ENCODE peak calls at places on chromosomes 5 and 9, in six cellular contexts. O, R, Y, D, E and N are unnamed samples.

GRCh38 chr5:68012429-68012828 is 203.1 kb upstream of the PIK3R1 start:
- DNase-seq in D (no peak), Y (no peak), R (no peak), O (no peak), E (no peak), N (no peak)

GRCh38 chr9:91992636-91993035 is 42.6 kb upstream of the ROR2 start:
- DNase-seq in E (no peak), O (no peak), D (no peak), R (no peak), Y (no peak), N (no peak)

GRCh38 chr9:32969270-32969669 is 32.2 kb downstream of the APTX start:
- DNase-seq in R (no peak), E (no peak), Y (no peak), D (no peak), O (no peak), N (no peak)

GRCh38 chr5:159764283-159764927 is 151.9 kb upstream of the ADRA1B start:
- DNase-seq in D (no peak), O (no peak), Y (no peak), E (no peak), R (no peak), N (no peak)

GRCh38 chr5:98341038-98341710 is 432.3 kb upstream of the RGMB start:
- DNase-seq in Y (no peak), E (no peak), D (no peak), R (no peak), O (no peak), N (no peak)

GRCh38 chr5:3373391-3373790 is 222.2 kb upstream of the IRX1 start:
- DNase-seq in E (no peak), R (no peak), Y (no peak), D (no peak), O (no peak), N (no peak)

GRCh38 chr5:138330813-138331448 is 673 bp downstream of the CDC25C start:
- DNase-seq in R (no peak), O (no peak), E (no peak), Y (no peak), D (no peak), N (no peak)

GRCh38 chr5:17223375-17224185 is 6.1 kb downstream of the BASP1 start:
- DNase-seq in O (peak), D (no peak), E (no peak), Y (no peak), R (no peak), N (no peak)

GRCh38 chr5:44538831-44539539 is 149.8 kb upstream of the FGF10 start:
- DNase-seq in R (no peak), O (no peak), E (no peak), Y (no peak), D (no peak), N (no peak)

GRCh38 chr5:79181419-79182022 is 54.4 kb upstream of the JMY start:
- DNase-seq in D (no peak), O (no peak), R (no peak), E (no peak), Y (no peak), N (no peak)

GRCh38 chr9:134757206-134757975 is 115.8 kb downstream of the COL5A1 start:
- DNase-seq in R (no peak), E (no peak), D (no peak), O (no peak), Y (no peak), N (no peak)

GRCh38 chr5:31717586-31717985 is 78.7 kb downstream of the PDZD2 start:
- DNase-seq in R (no peak), Y (no peak), E (no peak), O (no peak), D (no peak), N (no peak)

GRCh38 chr9:89422151-89422918 is 75.6 kb downstream of the SEMA4D start:
- DNase-seq in E (peak), Y (no peak), R (no peak), O (no peak), D (peak), N (no peak)

GRCh38 chr5:88694087-88694703 is 188.8 kb downstream of the MEF2C start:
- DNase-seq in Y (no peak), O (no peak), D (no peak), R (no peak), E (no peak), N (no peak)

GRCh38 chr5:58933891-58934628 is 351.2 kb downstream of the RAB3C start:
- DNase-seq in O (no peak), E (no peak), D (peak), Y (no peak), R (no peak), N (no peak)

GRCh38 chr5:54581831-54582548 is 64.4 kb downstream of the SNX18 start:
- DNase-seq in D (no peak), R (no peak), O (no peak), Y (no peak), E (no peak), N (no peak)

GRCh38 chr5:36607114-36607561 is 732 bp downstream of the SLC1A3 start:
- DNase-seq in O (no peak), R (peak), E (no peak), Y (no peak), D (no peak), N (peak)

GRCh38 chr5:73454379-73455036 is 5.9 kb upstream of the FOXD1 start:
- DNase-seq in E (peak), R (no peak), O (peak), Y (peak), D (peak), N (no peak)